ENCODE peak calls at places on chromosomes 11 and 22, in ten cellular contexts. P is AG08395, U is M059J, N is iris pigment epithelial cell, F is neuronal stem cell, L is Right ventricle myocardium superior, T is T-helper 22 cell, W is head of caudate nucleus, D is astrocyte, R is cerebellar cortex. J is an unnamed sample.

GRCh38 chr11:77778549-77778948 is 42.0 kb downstream of the RSF1 start:
- DNase-seq in P (no peak), U (no peak), N (no peak), F (no peak), L (no peak), T (no peak), W (no peak), D (no peak), R (no peak), J (no peak)

GRCh38 chr22:30325065-30325720 is 1.5 kb downstream of the TBC1D10A start:
- DNase-seq in P (peak), U (peak), N (peak), F (no peak), L (peak), T (no peak), W (no peak), D (peak), R (no peak), J (no peak)

GRCh38 chr11:102886999-102887398 is 12.2 kb upstream of the MMP12 start:
- DNase-seq in P (peak), U (peak), N (no peak), F (no peak), L (no peak), T (no peak), W (no peak), D (peak), R (no peak), J (no peak)

GRCh38 chr22:47865626-47866025 is 1103.2 kb downstream of the TBC1D22A start:
- DNase-seq in P (no peak), U (no peak), N (no peak), F (no peak), L (no peak), T (no peak), W (no peak), D (no peak), R (no peak), J (no peak)

GRCh38 chr11:11468919-11469318 is 115.9 kb upstream of the CSNK2A3 start:
- DNase-seq in P (no peak), U (peak), N (no peak), F (no peak), L (no peak), T (no peak), W (no peak), D (peak), R (no peak), J (no peak)

GRCh38 chr11:14386895-14387480 is 28.0 kb upstream of the RRAS2 start:
- DNase-seq in P (peak), U (peak), N (peak), F (peak), L (peak), T (no peak), W (peak), D (peak), R (peak), J (peak)

GRCh38 chr22:44537016-44537936 is 39.2 kb upstream of the RTL6 start:
- DNase-seq in P (no peak), U (no peak), N (no peak), F (no peak), L (no peak), T (no peak), W (no peak), D (no peak), R (no peak), J (no peak)

GRCh38 chr11:47359162-47359561 is 6.7 kb upstream of the MYBPC3 start:
- DNase-seq in P (no peak), U (no peak), N (no peak), F (no peak), L (no peak), T (no peak), W (no peak), D (no peak), R (no peak), J (no peak)

GRCh38 chr11:34805937-34806336 is 110.2 kb downstream of the APIP start:
- DNase-seq in P (no peak), U (no peak), N (no peak), F (no peak), L (no peak), T (no peak), W (no peak), D (no peak), R (no peak), J (no peak)

GRCh38 chr11:107102692-107103463 is 84.6 kb upstream of the GUCY1A2 start:
- DNase-seq in P (no peak), U (no peak), N (no peak), F (no peak), L (no peak), T (no peak), W (no peak), D (no peak), R (peak), J (no peak)

GRCh38 chr11:107787733-107788132 is 70.9 kb downstream of the SLC35F2 start:
- DNase-seq in P (no peak), U (no peak), N (no peak), F (no peak), L (no peak), T (no peak), W (no peak), D (no peak), R (no peak), J (peak)

GRCh38 chr22:42757475-42757874 is 36.8 kb upstream of the A4GALT start:
- DNase-seq in P (no peak), U (no peak), N (peak), F (no peak), L (no peak), T (no peak), W (no peak), D (peak), R (no peak), J (no peak)

GRCh38 chr22:45164217-45165123 is 745 bp downstream of the NUP50 start:
- DNase-seq in P (peak), U (peak), N (no peak), F (peak), L (peak), T (peak), W (peak), D (peak), R (no peak), J (no peak)

GRCh38 chr11:69447786-69448185 is 33.7 kb upstream of the LINC01488 start:
- DNase-seq in P (no peak), U (peak), N (peak), F (no peak), L (peak), T (no peak), W (no peak), D (no peak), R (no peak), J (no peak)

GRCh38 chr11:68780829-68781228 is 29.5 kb upstream of the TESMIN start:
- DNase-seq in P (no peak), U (no peak), N (peak), F (no peak), L (peak), T (no peak), W (no peak), D (no peak), R (no peak), J (peak)

GRCh38 chr11:22304337-22304961 is 33.7 kb upstream of the SLC17A6 start:
- DNase-seq in P (peak), U (peak), N (peak), F (no peak), L (no peak), T (no peak), W (no peak), D (peak), R (peak), J (no peak)